ENCODE peak calls at places on chromosome 1, in four cellular contexts. J is stomach, Y is A549, Q is tibial nerve. R is an unnamed sample.

GRCh38 chr1:80155371-80155770 is 1148.8 kb upstream of the ADGRL4 start:
- DNase-seq in J (no peak), Y (no peak), Q (no peak), R (no peak)

GRCh38 chr1:44294588-44295007 is 60.5 kb downstream of the ERI3 start:
- DNase-seq in J (peak; percentile 29), Y (peak; percentile 28), Q (peak; percentile 52), R (no peak)

GRCh38 chr1:186511761-186512637 is 51.1 kb upstream of the PDC start:
- DNase-seq in J (no peak), Y (no peak), Q (no peak), R (peak; percentile 82)

GRCh38 chr1:43061803-43062202 is 103.1 kb upstream of the SLC2A1 start:
- DNase-seq in J (no peak), Y (no peak), Q (no peak), R (no peak)

GRCh38 chr1:35298464-35298863 is 30.0 kb downstream of the ZMYM4 start:
- DNase-seq in J (peak; percentile 27), Y (peak; percentile 8), Q (no peak), R (no peak)

GRCh38 chr1:52032785-52033131 is 852 bp downstream of the KTI12 start:
- DNase-seq in J (peak; percentile 44), Y (peak; percentile 15), Q (no peak), R (peak; percentile 47)

GRCh38 chr1:2275796-2276536 is 47.8 kb downstream of the SKI start:
- DNase-seq in J (no peak), Y (no peak), Q (no peak), R (peak; percentile 21)

GRCh38 chr1:80444171-80444570 is 1356.6 kb upstream of the ADGRL2 start:
- DNase-seq in J (no peak), Y (no peak), Q (no peak), R (no peak)

GRCh38 chr1:22420456-22421053 is 31.1 kb upstream of the ZBTB40 start:
- DNase-seq in J (peak; percentile 88), Y (peak; percentile 84), Q (peak; percentile 57), R (peak; percentile 82)

GRCh38 chr1:219120625-219121544 is 52.8 kb upstream of the LYPLAL1 start:
- DNase-seq in J (no peak), Y (no peak), Q (peak; percentile 27), R (no peak)

GRCh38 chr1:32716312-32717126 is 13.9 kb upstream of the SYNC start:
- DNase-seq in J (peak; percentile 98), Y (peak; percentile 65), Q (no peak), R (peak; percentile 95)

GRCh38 chr1:164644774-164645634 is 86.0 kb downstream of the PBX1 start:
- DNase-seq in J (no peak), Y (peak; percentile 24), Q (no peak), R (no peak)

GRCh38 chr1:204709960-204710912 is 24.7 kb upstream of the LRRN2 start:
- DNase-seq in J (no peak), Y (no peak), Q (no peak), R (no peak)

GRCh38 chr1:112546076-112546475 is 37.3 kb downstream of the WNT2B start:
- DNase-seq in J (no peak), Y (no peak), Q (no peak), R (no peak)

GRCh38 chr1:184836934-184837698 is 82.5 kb upstream of the EDEM3 start:
- DNase-seq in J (peak; percentile 32), Y (no peak), Q (no peak), R (no peak)

GRCh38 chr1:171833091-171833822 is 8.0 kb upstream of the DNM3 start:
- DNase-seq in J (no peak), Y (no peak), Q (no peak), R (no peak)

GRCh38 chr1:167617100-167617949 is 12.7 kb upstream of the RCSD1 start:
- DNase-seq in J (no peak), Y (no peak), Q (no peak), R (peak; percentile 69)

GRCh38 chr1:116817582-116818064 is 63.4 kb downstream of the CD2 start:
- DNase-seq in J (peak; percentile 32), Y (peak; percentile 36), Q (no peak), R (peak; percentile 50)

GRCh38 chr1:18398791-18399551 is 81.8 kb upstream of the KLHDC7A start:
- DNase-seq in J (no peak), Y (no peak), Q (no peak), R (no peak)

GRCh38 chr1:167198518-167199133 is 22.1 kb upstream of the POU2F1 start:
- DNase-seq in J (no peak), Y (no peak), Q (no peak), R (no peak)

GRCh38 chr1:157161901-157162300 is 23.7 kb upstream of the ETV3 start:
- DNase-seq in J (no peak), Y (no peak), Q (no peak), R (no peak)

GRCh38 chr1:179951383-179952144 is 3.0 kb upstream of the CEP350 start:
- DNase-seq in J (no peak), Y (no peak), Q (no peak), R (no peak)
- TF ChIP-seq EP300 in J (no peak), Y (no peak), Q (no peak), R (no peak)

GRCh38 chr1:182197555-182197954 is 136.0 kb upstream of the ZNF648 start:
- DNase-seq in J (no peak), Y (no peak), Q (no peak), R (no peak)

GRCh38 chr1:182198006-182198605 is 136.6 kb upstream of the ZNF648 start:
- DNase-seq in J (no peak), Y (no peak), Q (no peak), R (no peak)

GRCh38 chr1:182196897-182197546 is 135.5 kb upstream of the ZNF648 start:
- DNase-seq in J (no peak), Y (no peak), Q (no peak), R (no peak)

GRCh38 chr1:182195733-182196132 is 134.2 kb upstream of the ZNF648 start:
- DNase-seq in J (no peak), Y (no peak), Q (no peak), R (no peak)

GRCh38 chr1:182200025-182200814 is 138.7 kb upstream of the ZNF648 start:
- DNase-seq in J (peak; percentile 53), Y (no peak), Q (no peak), R (no peak)
- TF ChIP-seq EP300 in J (no peak), Y (no peak), Q (no peak), R (no peak)

GRCh38 chr1:38261574-38261973 is 215.0 kb upstream of the POU3F1 start:
- DNase-seq in J (no peak), Y (no peak), Q (no peak), R (no peak)

GRCh38 chr1:38266197-38266520 is 219.6 kb upstream of the POU3F1 start:
- DNase-seq in J (no peak), Y (no peak), Q (no peak), R (no peak)

GRCh38 chr1:38267037-38268036 is 220.7 kb upstream of the POU3F1 start:
- DNase-seq in J (no peak), Y (no peak), Q (no peak), R (no peak)

GRCh38 chr1:38268226-38268625 is 221.6 kb upstream of the POU3F1 start:
- DNase-seq in J (no peak), Y (no peak), Q (no peak), R (no peak)

DNA sequence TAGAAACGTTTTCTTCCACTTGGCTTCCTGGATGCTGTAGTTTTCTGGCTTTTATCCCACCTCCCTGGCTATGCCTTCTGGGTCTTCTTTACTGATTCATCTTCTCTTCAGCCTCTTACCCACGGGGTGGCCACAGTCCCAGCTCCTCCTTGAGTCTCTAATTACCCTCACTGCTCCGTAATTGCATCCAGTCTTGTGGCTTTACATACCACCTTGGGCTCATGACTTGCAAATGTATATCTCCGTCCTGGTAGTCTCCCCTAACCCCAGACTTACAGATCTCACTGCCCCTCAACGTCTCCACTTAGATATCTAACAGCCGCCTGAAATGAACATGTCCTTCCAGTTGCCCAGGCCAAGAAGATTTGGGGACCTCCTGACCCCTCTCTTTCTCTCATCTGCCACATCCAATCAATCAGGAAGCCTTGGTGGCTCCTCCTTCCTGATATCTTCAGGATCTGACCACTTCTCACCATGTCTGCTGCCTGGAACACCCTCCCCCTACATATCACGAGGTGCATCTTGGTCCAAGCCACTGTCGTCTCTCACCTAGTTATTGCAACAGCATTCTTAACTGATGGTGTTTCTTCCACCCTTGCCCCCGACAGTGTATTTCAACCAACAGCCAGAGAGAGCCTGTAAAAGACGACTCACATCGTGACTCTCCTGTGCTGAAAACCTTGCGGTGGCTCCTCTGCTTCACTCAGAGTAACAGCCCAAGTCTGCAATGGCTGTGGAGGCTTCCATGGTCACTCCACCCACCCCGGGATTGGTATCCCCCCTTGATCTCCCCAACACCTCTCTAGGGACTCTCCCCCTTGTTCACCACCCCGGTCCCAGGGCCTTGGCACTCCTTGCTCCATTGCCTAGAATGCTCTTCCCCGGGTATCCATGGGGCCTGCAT is 219.0 kb upstream of the POU3F1 start:
- DNase-seq in J (no peak), Y (no peak), Q (no peak), R (no peak)
- TF ChIP-seq EP300 in J (no peak), Y (no peak), Q (no peak), R (no peak)

GRCh38 chr1:202010042-202011015 is at the start of gene ELF3:
- DNase-seq in J (peak; percentile 95), Y (peak; percentile 98), Q (no peak), R (peak; percentile 91)
- TF ChIP-seq EP300 in J (no peak), Y (peak; percentile 36), Q (no peak), R (peak; percentile 91)

DNA sequence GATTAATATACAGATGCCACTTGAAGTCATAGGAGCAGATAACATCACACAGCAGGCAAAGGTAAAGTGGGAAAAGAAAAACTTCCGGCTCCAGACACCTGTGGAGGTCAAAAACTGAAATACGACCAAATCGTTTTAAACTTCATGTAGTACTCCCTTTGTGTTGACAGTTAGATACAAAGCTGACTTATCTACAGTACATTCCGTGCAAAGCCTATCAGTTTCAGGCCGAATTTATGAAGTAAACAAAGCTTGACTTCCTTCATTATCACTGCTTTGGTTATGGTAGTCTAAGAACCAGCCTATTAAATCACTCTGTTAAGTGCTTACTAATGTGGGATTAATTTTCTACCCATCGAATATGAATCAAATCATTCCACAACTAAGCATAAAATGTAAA is 156.3 kb downstream of the SMYD3 start:
- DNase-seq in J (no peak), Y (no peak), Q (no peak), R (no peak)
- TF ChIP-seq EP300 in J (no peak), Y (no peak), Q (no peak), R (no peak)

DNA sequence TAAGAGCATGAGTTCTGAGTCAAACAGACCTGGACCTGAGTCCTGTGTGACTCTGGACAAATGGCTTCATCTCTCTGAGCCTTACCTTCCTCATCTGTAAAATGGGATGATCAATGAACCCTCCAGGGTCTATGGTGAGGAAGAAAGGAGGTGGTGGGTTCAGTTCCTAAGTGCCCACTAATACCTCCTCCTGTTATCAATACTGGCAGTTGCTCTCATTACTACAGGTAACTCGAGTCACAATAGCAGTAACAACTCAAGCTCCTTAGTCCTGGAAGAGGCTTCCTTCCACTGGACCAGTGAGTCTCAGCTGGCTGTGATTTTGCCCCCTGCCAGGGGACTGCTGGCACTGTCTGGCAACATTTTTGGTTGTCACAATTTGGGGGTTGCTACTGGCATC is 2.6 kb downstream of the PADI2 start:
- DNase-seq in J (no peak), Y (no peak), Q (no peak), R (no peak)
- TF ChIP-seq EP300 in J (no peak), Y (no peak), Q (no peak), R (no peak)

R was measured in upper lobe of left lung.